ENCODE peak calls at places on chromosomes 16 and 17, in eight cellular contexts. E, X, H, D, I, K, L and W are unnamed samples.

GRCh38 chr16:65122974-65123845 is 1.3 kb upstream of the CDH11 start:
- DNase-seq in L (peak), H (no peak), I (peak), K (peak), E (no peak), D (peak), X (no peak), W (peak)

GRCh38 chr17:10295728-10296343 is 77.0 kb downstream of the MYH13 start:
- DNase-seq in L (no peak), E (no peak), K (peak), X (peak), D (no peak), I (peak), H (peak), W (no peak)

GRCh38 chr17:40316571-40317344 is 7.8 kb downstream of the RARA start:
- DNase-seq in I (peak), D (peak), E (no peak), L (peak), X (peak), H (peak), K (peak), W (peak)

GRCh38 chr16:11101695-11102522 is 154.1 kb downstream of the SOCS1 start:
- DNase-seq in L (no peak), X (peak), E (no peak), I (no peak), K (no peak), D (no peak), H (no peak), W (no peak)

GRCh38 chr17:11485336-11485735 is 112.9 kb upstream of the DNAH9 start:
- DNase-seq in E (no peak), H (no peak), K (no peak), X (no peak), D (no peak), L (no peak), I (no peak), W (no peak)

GRCh38 chr17:68906638-68907037 is 48.6 kb downstream of the ABCA8 start:
- DNase-seq in D (no peak), E (no peak), X (peak), I (no peak), K (no peak), L (no peak), H (peak), W (no peak)

GRCh38 chr16:1977875-1978268 is 3.4 kb downstream of the NOXO1 start:
- DNase-seq in K (no peak), E (no peak), L (no peak), H (no peak), X (no peak), D (no peak), I (no peak), W (no peak)

GRCh38 chr16:28884045-28884444 is 5.8 kb downstream of the ATP2A1 start:
- DNase-seq in K (no peak), H (no peak), X (no peak), D (no peak), E (no peak), I (no peak), L (no peak), W (no peak)

GRCh38 chr17:75081611-75082540 is 5.9 kb upstream of the SLC16A5 start:
- DNase-seq in X (no peak), K (no peak), L (no peak), H (no peak), D (no peak), E (no peak), I (no peak), W (no peak)
- TF ChIP-seq POLR2AphosphoS5 in X (no peak), K (no peak), L (no peak), H (no peak), D (no peak), E (no peak), I (no peak), W (no peak)

DNA sequence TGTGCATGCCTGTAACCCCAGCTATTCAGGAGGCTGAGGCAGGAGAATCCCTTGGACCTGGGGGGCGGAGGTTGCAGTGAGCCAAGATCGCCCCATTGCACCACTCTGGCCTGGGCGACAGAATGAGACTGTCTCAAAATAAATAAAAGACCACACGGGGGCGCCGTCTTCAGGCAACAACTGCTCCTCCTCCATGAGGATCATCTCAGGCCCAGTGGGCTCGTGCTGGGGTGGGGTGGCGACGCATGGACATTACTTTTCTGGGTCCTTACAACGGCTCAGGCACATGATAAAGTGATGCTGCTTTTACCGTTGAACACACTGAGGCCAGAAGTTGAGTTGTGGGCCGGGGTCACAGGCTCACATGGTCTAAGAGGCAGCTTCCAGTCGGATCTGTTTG is 56.2 kb downstream of the PRMT7 start:
- DNase-seq in L (no peak), H (peak), X (peak), E (no peak), I (no peak), D (peak), K (peak), W (no peak)
- TF ChIP-seq CTCF in L (peak), H (peak), X (peak), E (no peak), I (peak), D (peak), K (peak), W (no peak)

DNA sequence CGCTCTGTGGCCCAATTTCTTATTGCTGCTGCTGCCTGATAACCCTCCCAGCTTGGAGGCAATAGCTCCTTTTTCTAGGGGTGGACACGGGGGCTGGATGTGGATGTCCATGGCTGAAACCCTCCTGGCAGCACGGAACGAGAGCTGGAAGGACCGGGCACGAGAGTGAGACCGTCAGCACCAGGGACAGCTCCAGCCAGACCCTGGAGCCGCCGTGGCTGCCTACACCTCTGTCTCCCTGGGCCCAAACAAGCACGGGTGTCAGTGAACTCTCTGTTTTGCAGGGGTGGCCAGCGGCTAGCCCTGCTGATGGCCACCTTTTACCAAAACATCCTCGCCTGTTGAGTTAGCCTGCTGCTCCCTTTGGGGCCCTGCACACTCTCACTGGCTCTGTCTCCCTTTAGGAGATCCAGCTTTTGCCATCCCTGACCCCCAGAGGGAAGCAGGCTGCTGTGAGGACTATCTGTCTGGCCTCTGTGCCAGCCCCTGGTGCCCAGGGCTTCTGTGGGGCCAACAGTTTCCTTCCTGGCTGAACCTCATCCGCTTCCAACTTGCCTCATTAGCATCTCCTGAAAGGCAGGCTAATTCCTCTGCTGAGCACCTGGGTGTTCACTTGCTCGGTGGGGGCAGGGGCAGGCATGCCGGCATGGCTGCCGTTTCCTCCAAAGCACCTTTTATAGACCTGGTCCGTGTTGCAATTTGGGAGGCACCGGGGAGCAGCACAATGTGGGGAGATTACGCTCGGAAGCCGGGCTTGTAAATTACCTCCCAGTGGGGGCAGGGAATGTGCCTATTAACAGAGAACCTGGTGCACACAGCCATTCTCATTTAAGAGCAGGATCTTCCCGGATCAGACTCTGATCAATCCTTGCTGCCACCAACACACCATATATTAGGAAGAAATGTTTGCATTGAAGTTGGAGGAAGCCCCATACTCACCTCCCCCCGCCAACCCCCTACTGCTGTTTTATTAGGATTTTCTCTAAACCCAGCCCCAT is 118.2 kb downstream of the ENGASE start:
- DNase-seq in L (no peak), H (no peak), E (no peak), I (peak), X (no peak), D (no peak), K (no peak), W (no peak)
- TF ChIP-seq POLR2AphosphoS5 in L (no peak), H (no peak), E (no peak), I (no peak), X (no peak), D (no peak), K (no peak), W (no peak)

DNA sequence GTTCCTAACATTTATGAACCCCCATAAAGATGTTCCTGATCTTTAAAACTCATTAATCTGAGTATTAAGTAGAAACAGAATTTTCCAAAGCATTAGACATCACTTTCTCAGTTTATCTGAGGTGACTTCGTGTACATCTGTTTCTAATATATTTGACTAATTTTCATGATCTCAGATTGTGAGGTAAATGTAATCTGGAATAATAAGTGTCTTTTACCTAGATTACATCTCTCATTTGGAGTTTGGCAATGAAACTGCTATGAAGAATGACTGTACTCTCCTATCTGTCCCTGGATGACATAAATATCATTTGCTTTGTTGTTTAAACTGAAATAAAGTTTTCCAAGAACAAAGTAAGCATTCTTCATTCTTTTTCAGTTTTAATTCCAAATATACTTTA is 55.3 kb downstream of the GDPD1 start:
- DNase-seq in D (no peak), I (no peak), K (no peak), X (no peak), L (no peak), H (no peak), E (no peak), W (no peak)
- TF ChIP-seq CTCF in D (no peak), I (no peak), K (no peak), X (no peak), L (no peak), H (no peak), E (no peak), W (no peak)

GRCh38 chr17:80394629-80395216 is 20.2 kb upstream of the ENDOV start:
- DNase-seq in I (no peak), K (no peak), E (no peak), H (no peak), L (no peak), D (no peak), X (no peak), W (no peak)

GRCh38 chr17:80393961-80394360 is 21.0 kb upstream of the ENDOV start:
- DNase-seq in K (no peak), L (no peak), I (no peak), D (no peak), E (no peak), X (no peak), H (no peak), W (no peak)

GRCh38 chr17:80397686-80398085 is 17.3 kb upstream of the ENDOV start:
- DNase-seq in X (no peak), E (no peak), I (no peak), K (no peak), L (no peak), D (no peak), H (no peak), W (no peak)

GRCh38 chr17:80395402-80396151 is 19.4 kb upstream of the ENDOV start:
- DNase-seq in H (no peak), I (no peak), K (no peak), L (no peak), X (no peak), E (peak), D (no peak), W (no peak)

DNA sequence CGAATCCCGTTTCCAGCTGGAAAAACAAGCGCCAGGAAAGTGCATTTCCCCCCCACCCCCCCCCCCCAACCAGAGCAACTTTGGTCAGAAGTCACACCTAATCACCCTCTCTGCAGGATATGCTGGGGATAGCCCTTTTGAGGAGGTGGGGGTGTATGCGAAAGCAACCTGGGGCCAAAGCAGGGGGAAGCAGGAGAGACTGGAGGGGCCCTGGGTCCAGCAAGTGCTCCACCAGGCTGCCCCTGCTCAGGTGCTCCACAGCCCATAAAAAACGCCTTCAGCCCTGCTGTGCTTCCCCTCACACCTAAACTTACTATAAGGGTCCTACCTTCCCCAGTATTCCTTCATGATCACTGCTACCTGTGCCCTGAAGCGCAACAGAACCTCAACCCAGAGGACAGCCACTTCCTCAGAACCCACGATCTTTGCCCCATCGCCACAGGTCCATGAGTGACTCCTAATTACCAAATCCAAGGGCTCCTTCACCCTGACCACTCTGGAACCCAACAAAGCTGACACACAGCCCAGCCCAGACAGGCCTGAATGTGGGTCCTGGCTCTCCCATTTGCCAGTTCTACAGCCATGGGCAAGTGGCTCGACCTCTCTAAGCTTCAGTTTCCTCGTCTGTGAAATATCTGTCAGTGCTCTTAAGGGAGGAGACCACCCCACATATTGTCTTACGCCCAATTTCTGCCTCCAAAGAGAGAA is 18.1 kb upstream of the ENDOV start:
- DNase-seq in H (no peak), L (no peak), E (no peak), X (no peak), D (no peak), I (no peak), K (no peak), W (no peak)
- TF ChIP-seq POLR2AphosphoS5 in H (no peak), L (peak), E (no peak), X (no peak), D (no peak), I (no peak), K (no peak), W (no peak)

GRCh38 chr16:81938331-81939163 is 72.7 kb downstream of the SDR42E1 start:
- DNase-seq in D (no peak), I (no peak), E (no peak), H (no peak), L (no peak), X (no peak), K (no peak), W (no peak)

GRCh38 chr16:81936209-81936608 is 75.1 kb downstream of the SDR42E1 start:
- DNase-seq in E (no peak), K (no peak), L (no peak), H (no peak), I (no peak), D (no peak), X (no peak), W (no peak)

GRCh38 chr16:81937305-81938038 is 73.8 kb downstream of the SDR42E1 start:
- DNase-seq in D (no peak), I (no peak), X (no peak), L (no peak), H (no peak), K (no peak), E (no peak), W (no peak)

GRCh38 chr16:81940781-81941560 is 70.3 kb downstream of the SDR42E1 start:
- DNase-seq in K (no peak), E (no peak), D (no peak), L (no peak), X (peak), I (no peak), H (peak), W (no peak)

DNA sequence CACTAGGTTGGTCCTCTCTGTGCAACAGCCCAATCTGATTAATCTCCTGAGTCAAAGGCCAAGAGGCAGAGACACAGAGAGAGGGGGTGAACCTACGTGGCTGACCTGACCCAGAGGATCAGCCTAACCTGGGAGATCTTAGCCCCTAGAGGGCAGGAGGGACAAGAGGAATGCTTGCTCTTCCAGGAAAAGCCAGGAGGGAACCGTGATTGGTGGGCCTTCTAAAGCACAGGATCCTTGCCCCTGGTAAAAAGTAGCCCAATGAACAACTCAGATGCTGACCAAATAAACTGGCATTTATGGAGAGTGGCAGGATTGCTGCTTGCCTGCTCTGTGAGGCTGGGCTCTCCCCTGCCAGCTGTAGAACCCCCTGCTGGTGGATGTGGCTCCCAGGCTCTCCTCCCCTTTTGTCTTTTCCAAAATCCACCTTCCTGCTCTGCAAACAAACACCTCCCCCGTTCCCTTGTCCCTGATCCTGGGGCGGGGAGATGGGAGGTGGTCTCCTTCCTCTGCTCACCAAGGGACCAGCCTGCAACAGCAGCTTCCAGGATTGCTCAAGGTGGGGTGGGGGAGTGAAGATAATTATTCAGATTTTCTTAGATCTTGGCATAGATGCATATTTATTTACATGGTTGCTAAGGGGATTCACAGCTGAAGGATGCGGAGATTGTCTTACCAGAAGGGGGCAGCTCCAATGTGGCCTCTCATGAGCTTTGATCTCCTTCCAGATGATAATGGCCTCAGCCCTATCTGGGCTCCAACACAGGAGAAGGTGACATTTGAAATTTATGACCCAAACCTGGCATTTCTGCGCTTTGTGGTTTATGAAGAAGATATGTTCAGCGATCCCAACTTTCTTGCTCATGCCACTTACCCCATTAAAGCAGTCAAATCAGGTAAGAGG is 71.9 kb downstream of the SDR42E1 start:
- DNase-seq in E (no peak), H (no peak), D (no peak), L (no peak), K (no peak), X (no peak), I (no peak), W (no peak)
- TF ChIP-seq CTCF in E (no peak), H (peak), D (no peak), L (no peak), K (no peak), X (no peak), I (no peak), W (no peak)

GRCh38 chr17:48239603-48239995 is 132.0 kb downstream of the SNX11 start:
- DNase-seq in D (no peak), K (no peak), I (no peak), H (no peak), E (no peak), X (no peak), L (no peak), W (no peak)

GRCh38 chr17:48241770-48242497 is 134.4 kb downstream of the SNX11 start:
- DNase-seq in H (no peak), L (no peak), E (no peak), D (no peak), X (no peak), K (no peak), I (no peak), W (no peak)

GRCh38 chr17:48241131-48241591 is 133.6 kb downstream of the SNX11 start:
- DNase-seq in H (peak), K (no peak), L (no peak), D (no peak), E (peak), X (no peak), I (no peak), W (peak)

GRCh38 chr17:48240122-48240521 is 132.6 kb downstream of the SNX11 start:
- DNase-seq in H (no peak), D (no peak), E (no peak), X (no peak), K (no peak), L (no peak), I (no peak), W (no peak)

GRCh38 chr17:48240562-48241130 is 133.1 kb downstream of the SNX11 start:
- DNase-seq in L (no peak), E (no peak), I (no peak), D (no peak), K (no peak), X (no peak), H (peak), W (no peak)
- TF ChIP-seq POLR2AphosphoS5 in L (no peak), E (no peak), I (no peak), D (no peak), K (no peak), X (no peak), H (no peak), W (no peak)